ENCODE peak calls at places on chromosomes 16 and 17, in four cellular contexts. P is A549, A is GM12878, O is HepG2. T is an unnamed sample.

GRCh38 chr16:9437115-9437514 is 345.7 kb downstream of the HAPSTR1 start:
- DNase-seq in P (peak), A (no peak), O (peak), T (peak)

GRCh38 chr17:45227631-45228120 is 6.0 kb downstream of the FMNL1 start:
- DNase-seq in P (no peak), A (no peak), O (no peak), T (no peak)

GRCh38 chr16:9756434-9756833 is 425.8 kb downstream of the GRIN2A start:
- DNase-seq in P (no peak), A (no peak), O (no peak), T (no peak)

GRCh38 chr17:8123695-8124349 is at the start of gene HES7:
- DNase-seq in P (peak), A (no peak), O (no peak), T (no peak)

GRCh38 chr16:4788489-4788889 is 344 bp upstream of the SEPTIN12 start:
- DNase-seq in P (no peak), A (no peak), O (peak), T (no peak)

GRCh38 chr17:2264023-2264860 is 39.3 kb downstream of the SMG6 start:
- DNase-seq in P (no peak), A (no peak), O (no peak), T (no peak)

GRCh38 chr17:38815576-38816193 is 9.4 kb downstream of the CWC25 start:
- DNase-seq in P (peak), A (no peak), O (no peak), T (no peak)

GRCh38 chr16:79519448-79519847 is 81.1 kb downstream of the MAF start:
- DNase-seq in P (no peak), A (no peak), O (no peak), T (peak)

GRCh38 chr16:59259074-59259963 is 525.2 kb upstream of the GOT2 start:
- DNase-seq in P (no peak), A (no peak), O (no peak), T (no peak)

GRCh38 chr17:59353936-59354755 is 22.7 kb downstream of the YPEL2 start:
- DNase-seq in P (no peak), A (no peak), O (no peak), T (no peak)

GRCh38 chr17:4893272-4893671 is 6.1 kb upstream of the C17orf107 start:
- DNase-seq in P (no peak), A (no peak), O (no peak), T (no peak)

GRCh38 chr17:34997355-34997862 is 17.1 kb downstream of the LIG3 start:
- DNase-seq in P (no peak), A (no peak), O (no peak), T (no peak)

GRCh38 chr17:65561394-65562205 is at the start of gene AXIN2:
- DNase-seq in P (peak), A (no peak), O (peak), T (peak)

GRCh38 chr16:5041604-5042133 is 7.9 kb upstream of the NAGPA start:
- DNase-seq in P (no peak), A (peak), O (no peak), T (no peak)

GRCh38 chr16:2027024-2028010 is 615 bp downstream of the NHERF2 start:
- DNase-seq in P (peak), A (no peak), O (peak), T (peak)

GRCh38 chr17:66716236-66717026 is 118.5 kb upstream of the CACNG5 start:
- DNase-seq in P (peak), A (no peak), O (no peak), T (peak)

GRCh38 chr17:44917456-44917855 is 2.2 kb upstream of the GFAP start:
- DNase-seq in P (no peak), A (no peak), O (no peak), T (no peak)

GRCh38 chr17:42827472-42827871 is 3.4 kb upstream of the BECN1 start:
- DNase-seq in P (no peak), A (no peak), O (no peak), T (no peak)
- TF ChIP-seq CHD4 in P (no peak), A (no peak), O (no peak), T (no peak)

GRCh38 chr17:78322327-78322857 is 37.5 kb downstream of the SOCS3 start:
- DNase-seq in P (no peak), A (no peak), O (no peak), T (no peak)
- TF ChIP-seq CHD4 in P (no peak), A (no peak), O (no peak), T (no peak)

GRCh38 chr17:19579867-19580565 is 46.4 kb downstream of the SLC47A1 start:
- DNase-seq in P (no peak), A (no peak), O (no peak), T (no peak)
- TF ChIP-seq CHD4 in P (no peak), A (no peak), O (no peak), T (no peak)

GRCh38 chr17:47778184-47778635 is 43.4 kb downstream of the OSBPL7 start:
- DNase-seq in P (no peak), A (no peak), O (no peak), T (no peak)
- TF ChIP-seq CHD4 in P (no peak), A (no peak), O (no peak), T (no peak)

DNA sequence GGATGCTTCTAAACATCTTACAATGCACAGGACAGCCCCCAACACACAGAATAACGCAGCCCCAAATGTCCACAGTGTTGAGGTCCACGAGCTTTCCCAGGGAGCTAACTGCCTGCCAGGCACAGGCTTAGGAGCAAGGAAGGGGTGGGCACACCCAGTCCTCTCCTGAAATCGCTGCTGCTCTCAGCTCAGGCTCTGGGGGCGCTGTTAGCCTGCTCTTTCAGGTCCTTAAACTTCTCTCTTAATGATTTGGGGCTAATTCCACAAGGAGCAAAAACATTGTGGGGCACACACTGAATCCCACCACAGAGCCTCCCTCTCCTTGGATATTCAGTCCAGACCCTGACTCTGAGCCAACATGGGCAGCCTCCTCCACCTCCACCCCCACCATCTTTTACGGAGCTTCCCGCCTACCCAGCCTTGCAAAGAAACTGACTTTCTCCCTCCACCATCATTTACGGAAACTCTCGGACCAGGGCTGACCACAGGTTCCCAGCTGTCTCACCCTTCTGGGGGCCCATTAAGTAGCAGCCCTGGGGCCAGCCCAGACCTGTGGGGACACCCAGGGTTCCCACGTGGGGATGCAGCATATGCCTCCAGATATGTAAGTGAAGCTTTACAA is 1.1 kb downstream of the CD300H start:
- DNase-seq in P (peak), A (no peak), O (peak), T (peak)
- TF ChIP-seq CHD4 in P (no peak), A (no peak), O (no peak), T (no peak)

GRCh38 chr17:27428781-27429505 is 27.3 kb upstream of the KSR1 start:
- DNase-seq in P (no peak), A (no peak), O (no peak), T (no peak)

GRCh38 chr17:27429666-27430382 is 26.4 kb upstream of the KSR1 start:
- DNase-seq in P (no peak), A (no peak), O (no peak), T (no peak)

GRCh38 chr17:27430882-27431491 is 25.3 kb upstream of the KSR1 start:
- DNase-seq in P (peak), A (no peak), O (peak), T (peak)

GRCh38 chr17:27433521-27433920 is 22.7 kb upstream of the KSR1 start:
- DNase-seq in P (no peak), A (no peak), O (no peak), T (no peak)

GRCh38 chr17:27430383-27430840 is 25.8 kb upstream of the KSR1 start:
- DNase-seq in P (no peak), A (no peak), O (no peak), T (no peak)
- TF ChIP-seq CHD4 in P (no peak), A (no peak), O (no peak), T (no peak)

GRCh38 chr17:14790518-14790917 is 474.6 kb downstream of the PMP22 start:
- DNase-seq in P (no peak), A (no peak), O (no peak), T (no peak)
- TF ChIP-seq CHD4 in P (no peak), A (no peak), O (no peak), T (no peak)

DNA sequence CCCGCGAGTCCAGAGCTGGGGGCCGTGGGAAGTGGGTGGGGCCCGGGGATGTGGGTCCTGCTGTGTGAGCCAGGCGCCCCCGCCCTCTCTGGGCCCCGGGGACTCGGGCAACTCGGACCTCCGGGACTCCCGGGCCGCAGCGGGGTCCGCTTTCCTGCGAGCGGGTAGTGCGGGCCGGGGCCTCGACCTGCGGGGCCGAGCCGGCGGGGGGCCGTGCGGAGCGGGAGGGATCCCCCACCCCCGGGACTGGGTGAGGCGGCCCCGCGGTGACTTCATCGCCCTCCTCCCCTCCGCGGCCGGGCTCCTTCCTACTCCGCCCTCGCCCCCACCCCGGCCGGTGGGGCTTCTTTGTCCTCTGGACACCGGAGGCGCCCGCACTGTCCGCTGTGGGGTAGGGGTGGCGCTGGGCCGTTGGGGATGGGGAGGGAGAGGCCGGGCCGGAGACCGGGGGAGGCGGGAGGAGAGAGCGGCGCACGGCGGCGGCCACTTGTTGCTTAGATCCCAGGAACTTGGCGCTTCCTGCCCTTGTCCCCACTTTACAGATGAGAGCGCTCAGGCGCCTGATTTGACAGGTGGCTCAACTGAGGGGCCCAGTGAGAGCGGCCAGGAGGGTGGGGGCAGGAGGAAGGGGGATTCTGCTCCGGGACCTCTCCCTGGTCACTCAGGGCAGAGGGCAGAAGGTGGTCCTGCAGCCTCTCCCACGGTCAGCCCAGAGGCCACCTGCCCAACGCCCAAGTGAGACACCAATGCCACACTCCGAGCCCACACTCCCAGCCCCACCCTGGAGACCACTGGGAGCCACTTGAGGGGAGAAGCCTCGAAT is 884 bp downstream of the CMTM3 start:
- DNase-seq in P (peak), A (no peak), O (peak), T (peak)
- TF ChIP-seq CHD4 in P (no peak), A (no peak), O (peak), T (no peak)

DNA sequence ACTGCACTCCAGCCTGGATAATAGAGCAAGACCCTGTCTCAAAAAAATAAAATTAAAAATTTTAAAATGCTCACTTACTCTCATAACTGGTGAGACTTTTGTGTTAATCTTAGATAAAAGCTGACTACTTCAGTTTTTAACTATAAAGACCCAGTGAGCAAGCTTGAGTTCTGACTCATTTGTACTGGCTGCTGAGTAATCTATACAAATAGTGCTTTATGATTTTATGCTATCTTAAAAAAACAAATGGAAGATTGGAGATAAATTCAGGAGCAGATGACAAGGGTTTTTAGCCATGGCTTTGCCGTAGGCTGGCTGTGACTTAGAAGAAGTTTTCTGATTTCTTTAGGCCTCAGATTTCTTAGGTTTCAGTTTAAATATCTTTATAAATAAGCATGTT is 30.5 kb downstream of the SNTB2 start:
- DNase-seq in P (peak), A (no peak), O (peak), T (peak)
- TF ChIP-seq CHD4 in P (no peak), A (no peak), O (no peak), T (no peak)